ENCODE peak calls at places on chromosomes 7 and 10, in four cellular contexts. A, S, B and N are unnamed samples.

GRCh38 chr10:127227027-127227426 is 30.6 kb upstream of the INSYN2A start:
- DNase-seq in B (no peak), S (no peak), A (no peak), N (no peak)

GRCh38 chr10:110486680-110487410 is 10.9 kb upstream of the DUSP5 start:
- DNase-seq in S (no peak), B (no peak), A (no peak), N (no peak)

GRCh38 chr7:50351267-50351666 is 46.8 kb downstream of the IKZF1 start:
- DNase-seq in B (no peak), A (no peak), S (no peak), N (no peak)

GRCh38 chr10:78335691-78336401 is 302.2 kb downstream of the RPS24 start:
- DNase-seq in B (no peak), A (peak; percentile 15), S (no peak), N (peak; percentile 44)

GRCh38 chr10:62610649-62611229 is 193.8 kb upstream of the ADO start:
- DNase-seq in A (peak; percentile 32), B (peak; percentile 59), S (peak; percentile 79), N (no peak)

GRCh38 chr7:29372351-29372931 is 177.9 kb downstream of the CHN2 start:
- DNase-seq in B (no peak), S (no peak), A (no peak), N (no peak)

GRCh38 chr10:68158031-68158430 is 48.7 kb downstream of the MYPN start:
- DNase-seq in A (no peak), B (peak; percentile 40), S (no peak), N (no peak)

GRCh38 chr10:97028126-97028831 is 157.5 kb downstream of the SLIT1 start:
- DNase-seq in B (no peak), A (no peak), S (no peak), N (no peak)

GRCh38 chr10:83990126-83990525 is 149.2 kb upstream of the GHITM start:
- DNase-seq in S (no peak), A (no peak), B (no peak), N (no peak)

GRCh38 chr7:27168265-27168947 is 3.1 kb upstream of the HOXA9 start:
- DNase-seq in S (peak; percentile 35), A (no peak), B (no peak), N (no peak)

GRCh38 chr7:102983602-102984001 is 70.8 kb downstream of the LRRC17 start:
- DNase-seq in S (no peak), B (no peak), A (no peak), N (no peak)

GRCh38 chr7:72446566-72447462 is 34.7 kb upstream of the CALN1 start:
- DNase-seq in S (no peak), A (no peak), B (no peak), N (no peak)

GRCh38 chr10:70738425-70739121 is 46.6 kb downstream of the TBATA start:
- DNase-seq in S (no peak), B (no peak), A (no peak), N (no peak)

GRCh38 chr10:77508076-77508475 is 129.5 kb downstream of the KCNMA1 start:
- DNase-seq in B (no peak), S (no peak), A (no peak), N (no peak)

GRCh38 chr7:92794386-92794785 is 42.0 kb downstream of the CDK6 start:
- DNase-seq in A (no peak), S (no peak), B (no peak), N (no peak)

GRCh38 chr7:34107306-34107705 is 202.0 kb downstream of the BMPER start:
- DNase-seq in A (no peak), S (no peak), B (no peak), N (no peak)

GRCh38 chr10:129921801-129922597 is 42.1 kb downstream of the EBF3 start:
- DNase-seq in S (no peak), B (no peak), A (no peak), N (no peak)

GRCh38 chr10:124691448-124692435 is 52.4 kb downstream of the FAM53B start:
- DNase-seq in S (no peak), A (no peak), B (peak; percentile 61), N (no peak)

GRCh38 chr10:132756591-132756990 is 29.4 kb downstream of the NKX6-2 start:
- DNase-seq in S (no peak), B (no peak), A (no peak), N (no peak)

GRCh38 chr10:18620856-18621255 is 30.5 kb downstream of the NSUN6 start:
- DNase-seq in A (no peak), S (no peak), B (no peak), N (no peak)

GRCh38 chr7:159070422-159071148 is 74.1 kb downstream of the VIPR2 start:
- DNase-seq in A (no peak), S (no peak), B (no peak), N (peak; percentile 41)

GRCh38 chr10:43046288-43046991 is 30.4 kb upstream of the RET start:
- DNase-seq in S (no peak), B (no peak), A (no peak), N (no peak)

GRCh38 chr7:36348256-36348655 is 41.4 kb upstream of the ANLN start:
- DNase-seq in B (no peak), S (no peak), A (no peak), N (no peak)

GRCh38 chr10:108894402-108895301 is 1028.7 kb downstream of the XPNPEP1 start:
- DNase-seq in A (no peak), S (no peak), B (no peak), N (no peak)

GRCh38 chr10:86286591-86287421 is 79.8 kb downstream of the GRID1 start:
- DNase-seq in B (peak; percentile 8), S (no peak), A (peak; percentile 7), N (peak; percentile 26)

GRCh38 chr7:116630932-116631449 is 41.0 kb upstream of the MET start:
- DNase-seq in B (no peak), S (no peak), A (peak; percentile 87), N (peak; percentile 66)

GRCh38 chr7:42046483-42046882 is 190.5 kb downstream of the GLI3 start:
- DNase-seq in B (no peak), A (no peak), S (no peak), N (no peak)

GRCh38 chr10:110176626-110177025 is 30.8 kb upstream of the MXI1 start:
- DNase-seq in S (no peak), B (peak; percentile 47), A (no peak), N (no peak)

GRCh38 chr7:32905175-32905662 is 13.7 kb upstream of the KBTBD2 start:
- DNase-seq in B (no peak), A (no peak), S (peak; percentile 62), N (no peak)